ENCODE peak calls at places on chromosomes 2 and 18, in five cellular contexts. Y is T-cell, J is NCI-H510A treated with DMSO at 0.1 percent for 48 hours, U is GM23248, W is NAMALWA. C is an unnamed sample.

GRCh38 chr2:29848566-29849310 is 72.6 kb downstream of the ALK start:
- DNase-seq in Y (no peak), J (no peak), U (no peak), W (no peak), C (no peak)

GRCh38 chr2:201797175-201797840 is 9.0 kb upstream of the CDK15 start:
- DNase-seq in Y (no peak), J (no peak), U (peak; percentile 83), W (no peak), C (no peak)

GRCh38 chr18:77124452-77124922 is 8.1 kb downstream of the MBP start:
- DNase-seq in Y (no peak), J (no peak), U (peak; percentile 48), W (peak; percentile 58), C (no peak)

GRCh38 chr18:7259482-7259881 is 28.6 kb downstream of the LRRC30 start:
- DNase-seq in Y (no peak), J (peak; percentile 32), U (no peak), W (no peak), C (no peak)

GRCh38 chr2:165621086-165621560 is 151.6 kb downstream of the CSRNP3 start:
- DNase-seq in Y (no peak), J (no peak), U (peak; percentile 49), W (no peak), C (no peak)

GRCh38 chr2:224449212-224450147 is 47.6 kb upstream of the FAM124B start:
- DNase-seq in Y (no peak), J (no peak), U (peak; percentile 51), W (peak; percentile 58), C (no peak)

GRCh38 chr2:143968860-143969259 is 551.1 kb downstream of the ZEB2 start:
- DNase-seq in Y (no peak), J (no peak), U (no peak), W (no peak), C (no peak)

GRCh38 chr18:36309436-36310391 is 12.2 kb downstream of the FHOD3 start:
- DNase-seq in Y (no peak), J (no peak), U (peak; percentile 98), W (no peak), C (no peak)

GRCh38 chr2:170847716-170848115 is 31.0 kb downstream of the GAD1 start:
- DNase-seq in Y (no peak), J (no peak), U (no peak), W (no peak), C (no peak)

GRCh38 chr2:217698691-217699090 is 304.1 kb downstream of the TNS1 start:
- DNase-seq in Y (no peak), J (no peak), U (no peak), W (no peak), C (no peak)

GRCh38 chr2:176419591-176420071 is 150.4 kb downstream of the MTX2 start:
- DNase-seq in Y (no peak), J (no peak), U (peak; percentile 87), W (no peak), C (no peak)

GRCh38 chr2:231877533-231878456 is 48.4 kb downstream of the NPPC start:
- DNase-seq in Y (no peak), J (peak; percentile 68), U (no peak), W (no peak), C (no peak)

GRCh38 chr2:60739156-60739555 is 16.9 kb upstream of the PAPOLG start:
- DNase-seq in Y (no peak), J (no peak), U (no peak), W (no peak), C (no peak)

GRCh38 chr18:5097116-5097703 is 99.8 kb downstream of the AKAIN1 start:
- DNase-seq in Y (no peak), J (no peak), U (peak; percentile 4), W (no peak), C (no peak)

GRCh38 chr2:206614825-206615224 is 27.5 kb upstream of the FAM237A start:
- DNase-seq in Y (no peak), J (no peak), U (no peak), W (no peak), C (no peak)

GRCh38 chr2:3403587-3404334 is 24.3 kb downstream of the TRAPPC12 start:
- DNase-seq in Y (no peak), J (no peak), U (no peak), W (no peak), C (no peak)

GRCh38 chr2:177239934-177240600 is 24.5 kb downstream of the NFE2L2 start:
- DNase-seq in Y (peak; percentile 14), J (peak; percentile 35), U (peak; percentile 77), W (peak; percentile 50), C (no peak)

GRCh38 chr2:24274809-24275208 is 85.5 kb downstream of the ITSN2 start:
- DNase-seq in Y (no peak), J (no peak), U (no peak), W (no peak), C (no peak)

GRCh38 chr2:47360937-47361336 is 42.0 kb upstream of the MSH2 start:
- DNase-seq in Y (no peak), J (no peak), U (peak; percentile 95), W (no peak), C (no peak)

GRCh38 chr2:6812857-6813530 is 52.7 kb downstream of the CMPK2 start:
- DNase-seq in Y (no peak), J (no peak), U (no peak), W (no peak), C (no peak)

GRCh38 chr2:96452054-96452453 is 53.1 kb downstream of the NEURL3 start:
- DNase-seq in Y (no peak), J (no peak), U (no peak), W (no peak), C (no peak)

GRCh38 chr2:9406529-9407362 is 16.6 kb downstream of the ITGB1BP1 start:
- DNase-seq in Y (no peak), J (no peak), U (no peak), W (no peak), C (no peak)

GRCh38 chr18:43826215-43826614 is 548.9 kb upstream of the SYT4 start:
- DNase-seq in Y (no peak), J (no peak), U (no peak), W (no peak), C (no peak)